ENCODE peak calls at places on chromosome 14, in seven cellular contexts. H, V, S, W, N, T and A are unnamed samples.

GRCh38 chr14:81681466-81681865 is 147.8 kb upstream of the SEL1L start:
- DNase-seq in H (no peak), V (no peak), S (no peak), W (no peak), N (no peak), T (no peak), A (no peak)

GRCh38 chr14:23916038-23916437 is 37.5 kb upstream of the DHRS4 start:
- DNase-seq in H (no peak), V (peak; percentile 43), S (no peak), W (no peak), N (no peak), T (no peak), A (no peak)

GRCh38 chr14:32230181-32230580 is 27.1 kb upstream of the RNU6-8 start:
- DNase-seq in H (no peak), V (peak; percentile 63), S (no peak), W (no peak), N (no peak), T (no peak), A (no peak)

GRCh38 chr14:98633380-98633779 is 638.6 kb downstream of the BCL11B start:
- DNase-seq in H (no peak), V (no peak), S (no peak), W (no peak), N (no peak), T (no peak), A (peak; percentile 8)

GRCh38 chr14:74653386-74654138 is 41.5 kb upstream of the LTBP2 start:
- DNase-seq in H (no peak), V (peak; percentile 78), S (no peak), W (no peak), N (no peak), T (no peak), A (no peak)

GRCh38 chr14:97366400-97366799 is 569.2 kb downstream of the VRK1 start:
- DNase-seq in H (no peak), V (no peak), S (no peak), W (no peak), N (no peak), T (no peak), A (no peak)

GRCh38 chr14:76926521-76927251 is 100.5 kb downstream of the LRRC74A start:
- DNase-seq in H (no peak), V (peak; percentile 93), S (no peak), W (no peak), N (peak; percentile 75), T (peak; percentile 73), A (peak; percentile 41)

GRCh38 chr14:28143340-28143739 is 623.2 kb upstream of the FOXG1 start:
- DNase-seq in H (no peak), V (no peak), S (no peak), W (no peak), N (no peak), T (no peak), A (no peak)

GRCh38 chr14:39071096-39071495 is 31.9 kb downstream of the SEC23A start:
- DNase-seq in H (no peak), V (no peak), S (no peak), W (no peak), N (no peak), T (no peak), A (no peak)

GRCh38 chr14:68715032-68715924 is 77.6 kb downstream of the ZFP36L1 start:
- DNase-seq in H (no peak), V (peak; percentile 54), S (no peak), W (no peak), N (no peak), T (no peak), A (peak; percentile 23)

GRCh38 chr14:22560638-22561365 is 28.2 kb downstream of the DAD1 start:
- DNase-seq in H (no peak), V (no peak), S (no peak), W (no peak), N (no peak), T (no peak), A (no peak)

GRCh38 chr14:22564463-22564862 is 24.6 kb downstream of the DAD1 start:
- DNase-seq in H (no peak), V (no peak), S (no peak), W (no peak), N (no peak), T (no peak), A (no peak)

GRCh38 chr14:22561366-22561660 is 27.7 kb downstream of the DAD1 start:
- DNase-seq in H (no peak), V (no peak), S (no peak), W (no peak), N (no peak), T (no peak), A (no peak)

GRCh38 chr14:22563987-22564386 is 25.0 kb downstream of the DAD1 start:
- DNase-seq in H (no peak), V (no peak), S (no peak), W (no peak), N (no peak), T (no peak), A (no peak)

GRCh38 chr14:22561661-22562579 is 27.1 kb downstream of the DAD1 start:
- DNase-seq in H (no peak), V (no peak), S (no peak), W (no peak), N (no peak), T (no peak), A (no peak)
- H3K4me3 ChIP-seq in H (no peak overlapping the region), V (no peak overlapping the region), S (no peak overlapping the region), W (no peak overlapping the region), N (no peak overlapping the region), T (no peak overlapping the region), A (no peak overlapping the region)

GRCh38 chr14:55053500-55053899 is 2.1 kb downstream of the MAPK1IP1L start:
- DNase-seq in H (no peak), V (no peak), S (no peak), W (no peak), N (no peak), T (no peak), A (no peak)
- H3K4me3 ChIP-seq in H (peak overlapping the region; percentile 100), V (peak overlapping the region; percentile 90), S (no peak overlapping the region), W (peak overlapping the region; percentile 97), N (peak overlapping the region; percentile 91), T (peak overlapping the region; percentile 94), A (no peak overlapping the region)

GRCh38 chr14:95564060-95564459 is 29.2 kb downstream of the GLRX5 start:
- DNase-seq in H (no peak), V (peak; percentile 58), S (no peak), W (peak; percentile 47), N (peak; percentile 53), T (no peak), A (peak; percentile 4)

GRCh38 chr14:95561001-95561412 is 26.2 kb downstream of the GLRX5 start:
- DNase-seq in H (peak; percentile 50), V (peak; percentile 80), S (peak; percentile 88), W (peak; percentile 78), N (peak; percentile 78), T (peak; percentile 76), A (peak; percentile 56)

GRCh38 chr14:95559203-95559602 is 24.4 kb downstream of the GLRX5 start:
- DNase-seq in H (no peak), V (no peak), S (no peak), W (no peak), N (no peak), T (no peak), A (no peak)

GRCh38 chr14:95557832-95558231 is 23.0 kb downstream of the GLRX5 start:
- DNase-seq in H (no peak), V (no peak), S (no peak), W (no peak), N (no peak), T (no peak), A (no peak)

GRCh38 chr14:95562892-95563685 is 28.2 kb downstream of the GLRX5 start:
- DNase-seq in H (no peak), V (peak; percentile 5), S (no peak), W (no peak), N (no peak), T (no peak), A (no peak)
- H3K4me3 ChIP-seq in H (no peak overlapping the region), V (no peak overlapping the region), S (peak overlapping the region; percentile 27), W (peak overlapping the region; percentile 11), N (no peak overlapping the region), T (no peak overlapping the region), A (no peak overlapping the region)

DNA sequence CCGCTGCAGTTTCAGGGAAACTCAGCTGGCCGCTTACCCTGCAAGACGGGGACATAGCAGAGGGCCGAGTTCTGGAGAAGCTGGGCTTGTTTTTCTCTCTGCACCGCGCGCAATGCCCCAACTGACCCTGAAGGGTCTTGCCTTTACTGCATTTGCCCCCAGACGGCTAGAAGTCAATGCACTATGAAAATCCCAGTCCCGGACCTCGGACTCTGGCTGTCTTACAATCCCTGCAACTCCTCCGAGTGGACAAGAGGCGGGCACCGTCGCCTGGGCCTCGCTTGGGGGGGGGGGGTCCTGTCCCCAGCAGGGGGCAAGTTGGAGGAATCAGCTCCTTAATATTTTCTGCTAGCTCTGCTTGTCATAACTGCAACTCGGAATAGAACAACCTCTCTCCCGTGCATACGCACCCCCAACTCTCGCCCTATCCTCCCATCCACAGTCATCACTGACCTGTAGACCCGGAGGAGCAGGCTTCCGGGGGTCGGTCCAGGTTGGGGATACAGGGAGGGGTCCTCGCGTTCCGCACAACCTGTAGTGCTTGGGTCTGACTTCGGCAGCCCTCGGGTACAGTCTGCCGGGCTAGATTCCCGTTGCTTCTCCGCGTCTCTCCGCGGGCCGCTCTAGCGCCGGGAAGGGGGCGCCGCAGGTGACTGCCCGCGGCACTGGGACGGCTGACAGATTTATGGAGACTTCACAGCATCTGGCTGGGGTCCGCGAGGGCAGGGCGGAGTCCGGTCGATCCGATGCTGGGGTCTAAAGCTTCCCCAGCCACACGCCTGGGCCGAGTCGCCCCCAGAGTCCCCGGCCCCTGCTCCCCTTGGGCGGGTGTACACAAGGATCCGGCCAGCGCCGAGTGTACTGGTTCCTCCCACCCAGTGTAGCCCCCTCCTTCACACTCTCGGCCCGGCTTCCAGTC is 3.3 kb upstream of the PAX9 start:
- DNase-seq in H (no peak), V (peak; percentile 7), S (no peak), W (no peak), N (no peak), T (no peak), A (no peak)
- H3K4me3 ChIP-seq in H (peak overlapping the region; percentile 60), V (no peak overlapping the region), S (no peak overlapping the region), W (peak overlapping the region; percentile 60), N (peak overlapping the region; percentile 34), T (no peak overlapping the region), A (no peak overlapping the region)

DNA sequence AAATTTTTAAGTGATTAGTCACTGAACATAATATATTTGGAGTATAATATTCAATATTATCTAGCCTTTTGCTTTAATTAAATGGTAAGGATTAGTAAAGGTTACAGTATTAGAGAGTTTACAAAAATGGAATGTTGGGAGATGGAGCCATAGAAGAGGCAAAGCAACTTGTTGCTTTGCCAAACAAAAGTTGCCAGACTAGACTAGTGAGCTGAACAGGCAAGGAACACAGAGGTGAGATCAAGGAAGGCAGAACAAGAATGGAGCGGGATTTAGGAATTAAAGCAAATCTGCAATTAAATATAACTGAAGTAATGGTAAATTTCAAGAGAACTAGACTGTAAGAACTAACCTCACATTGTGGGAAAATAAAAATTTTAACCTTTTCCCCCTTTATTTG is 5.1 kb downstream of the ARF6 start:
- DNase-seq in H (no peak), V (no peak), S (no peak), W (no peak), N (no peak), T (no peak), A (no peak)
- H3K4me3 ChIP-seq in H (peak overlapping the region; percentile 86), V (peak overlapping the region; percentile 97), S (no peak overlapping the region), W (peak overlapping the region; percentile 90), N (peak overlapping the region; percentile 96), T (no peak overlapping the region), A (peak overlapping the region; percentile 35)